ENCODE peak calls at places on chromosome 17, in six cellular contexts. S, P, K, U, L and T are unnamed samples. For H3K4me1, the result is how much of the 10 kb centered on the place peaks cover.

GRCh38 chr17:33962857-33963655 is 292.0 kb upstream of the CCL2 start:
- DNase-seq in S (no peak), K (no peak), P (no peak), U (no peak), L (no peak), T (no peak)

GRCh38 chr17:7417056-7417655 is 3.0 kb upstream of the SPEM1 start:
- DNase-seq in L (no peak), U (no peak), P (no peak), K (no peak), S (no peak), T (no peak)

GRCh38 chr17:44004077-44004760 is at the start of gene NAGS:
- DNase-seq in U (no peak), K (no peak), P (peak), S (no peak), L (no peak), T (no peak)

GRCh38 chr17:71522383-71522782 is 598.4 kb upstream of the SOX9 start:
- DNase-seq in L (peak), P (peak), U (no peak), S (no peak), K (no peak), T (no peak)

GRCh38 chr17:43020789-43021738 is 1.1 kb downstream of the VAT1 start:
- DNase-seq in U (peak), L (peak), P (peak), S (peak), K (peak), T (no peak)

GRCh38 chr17:27389542-27390140 is 66.6 kb upstream of the KSR1 start:
- DNase-seq in P (no peak), S (no peak), U (no peak), L (no peak), K (no peak), T (no peak)

GRCh38 chr17:7405882-7406825 is 1.5 kb upstream of the NLGN2 start:
- DNase-seq in S (no peak), K (no peak), U (no peak), P (peak), L (no peak), T (no peak)

GRCh38 chr17:34626141-34626681 is 46.8 kb downstream of the TMEM132E start:
- DNase-seq in S (peak), U (no peak), P (no peak), K (no peak), L (no peak), T (no peak)

GRCh38 chr17:57294629-57295501 is 38.5 kb downstream of the MSI2 start:
- DNase-seq in L (peak), U (no peak), P (no peak), K (no peak), S (peak), T (no peak)

GRCh38 chr17:33802349-33803272 is 452.5 kb upstream of the CCL2 start:
- DNase-seq in L (no peak), S (no peak), K (no peak), U (no peak), P (no peak), T (no peak)

GRCh38 chr17:47821424-47822379 is at the start of gene OSBPL7:
- DNase-seq in P (peak), L (peak), U (peak), S (peak), K (peak), T (peak)

GRCh38 chr17:57707892-57708291 is 37.2 kb downstream of the CCDC182 start:
- DNase-seq in L (peak), K (no peak), S (no peak), P (peak), U (no peak), T (peak)

GRCh38 chr17:7729841-7730240 is 12.3 kb downstream of the DNAH2 start:
- DNase-seq in U (no peak), P (no peak), K (no peak), S (no peak), L (no peak), T (no peak)

GRCh38 chr17:55898195-55898594 is 147.3 kb downstream of the PCTP start:
- DNase-seq in S (no peak), L (no peak), K (no peak), U (no peak), P (no peak), T (no peak)

GRCh38 chr17:50540485-50541401 is 6.2 kb upstream of the SPATA20 start:
- DNase-seq in S (no peak), U (no peak), K (no peak), P (no peak), L (no peak), T (no peak)
- H3K4me3 ChIP-seq in S (peak), U (peak), K (no peak), P (peak), L (no peak), T (no peak)

GRCh38 chr17:17120716-17121115 is 78.5 kb downstream of the MPRIP start:
- DNase-seq in K (no peak), U (no peak), P (no peak), S (no peak), L (no peak), T (no peak)
- H3K4me1 ChIP-seq in K (under half), U (under half), P (under half), S (half or more), L (under half), T (under half)

GRCh38 chr17:77444653-77445029 is 303.9 kb downstream of the SEC14L1 start:
- DNase-seq in P (no peak), U (no peak), S (no peak), L (peak), K (no peak), T (no peak)
- H3K4me3 ChIP-seq in P (no peak), U (no peak), S (no peak), L (no peak), K (no peak), T (no peak)

GRCh38 chr17:48835971-48836370 is 5.1 kb downstream of the CALCOCO2 start:
- DNase-seq in S (no peak), K (no peak), P (no peak), L (no peak), U (no peak), T (no peak)

GRCh38 chr17:48834973-48835372 is 4.1 kb downstream of the CALCOCO2 start:
- DNase-seq in S (no peak), P (no peak), K (no peak), U (no peak), L (no peak), T (no peak)

GRCh38 chr17:48832491-48832890 is 1.7 kb downstream of the CALCOCO2 start:
- DNase-seq in L (no peak), U (no peak), P (no peak), S (no peak), K (no peak), T (no peak)

GRCh38 chr17:48831549-48831883 is 681 bp downstream of the CALCOCO2 start:
- DNase-seq in L (no peak), P (no peak), K (no peak), U (no peak), S (no peak), T (no peak)

DNA sequence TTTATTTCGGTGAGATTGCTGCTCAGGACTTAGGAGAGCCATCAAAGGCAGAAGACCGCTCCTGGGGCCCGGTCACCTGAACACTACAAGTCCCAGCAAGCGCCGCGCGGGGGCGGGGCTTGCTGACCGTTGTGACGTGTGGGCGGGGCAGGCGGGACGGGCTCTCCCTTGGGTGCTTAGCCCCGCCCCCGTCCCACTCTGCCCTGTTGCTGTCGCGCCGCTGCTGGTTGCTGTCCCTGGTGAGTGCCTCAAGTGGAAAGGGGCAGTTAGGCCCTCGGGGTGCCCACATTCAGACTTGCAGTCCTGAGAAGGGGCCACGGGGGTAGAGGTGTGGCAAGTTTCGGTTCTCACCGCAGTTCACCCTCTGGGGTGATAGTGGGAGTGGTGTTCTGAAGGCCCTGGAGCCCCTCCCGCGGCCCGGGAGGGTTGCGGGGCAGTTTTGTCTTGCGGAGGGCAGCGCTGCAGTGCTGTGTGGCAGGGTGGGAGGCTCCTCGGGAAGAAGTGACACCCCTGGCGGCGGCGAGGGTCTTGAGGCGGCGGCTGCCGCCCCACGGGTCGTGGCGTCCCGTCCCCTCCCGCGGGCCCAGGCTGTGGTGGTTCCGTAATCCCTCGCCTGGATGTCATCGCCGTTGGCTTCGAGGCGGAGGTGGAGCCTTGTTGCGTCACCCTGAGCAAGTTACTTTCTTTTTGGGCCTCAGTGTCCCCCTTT is at the start of gene CALCOCO2:
- DNase-seq in P (peak), S (peak), U (peak), K (peak), L (peak), T (no peak)
- H3K4me1 ChIP-seq in P (under half), S (under half), U (under half), K (under half), L (under half), T (under half)

GRCh38 chr17:82849076-82849945 is 9.5 kb upstream of the ZNF750 start:
- DNase-seq in U (no peak), L (no peak), S (no peak), P (no peak), K (peak), T (no peak)

GRCh38 chr17:82846061-82846691 is 6.4 kb upstream of the ZNF750 start:
- DNase-seq in L (no peak), P (no peak), U (peak), S (no peak), K (peak), T (no peak)

GRCh38 chr17:82851381-82851780 is 11.6 kb upstream of the ZNF750 start:
- DNase-seq in P (no peak), L (no peak), U (no peak), K (peak), S (no peak), T (no peak)

GRCh38 chr17:82845163-82845807 is 5.5 kb upstream of the ZNF750 start:
- DNase-seq in L (no peak), K (peak), P (no peak), U (peak), S (no peak), T (no peak)

DNA sequence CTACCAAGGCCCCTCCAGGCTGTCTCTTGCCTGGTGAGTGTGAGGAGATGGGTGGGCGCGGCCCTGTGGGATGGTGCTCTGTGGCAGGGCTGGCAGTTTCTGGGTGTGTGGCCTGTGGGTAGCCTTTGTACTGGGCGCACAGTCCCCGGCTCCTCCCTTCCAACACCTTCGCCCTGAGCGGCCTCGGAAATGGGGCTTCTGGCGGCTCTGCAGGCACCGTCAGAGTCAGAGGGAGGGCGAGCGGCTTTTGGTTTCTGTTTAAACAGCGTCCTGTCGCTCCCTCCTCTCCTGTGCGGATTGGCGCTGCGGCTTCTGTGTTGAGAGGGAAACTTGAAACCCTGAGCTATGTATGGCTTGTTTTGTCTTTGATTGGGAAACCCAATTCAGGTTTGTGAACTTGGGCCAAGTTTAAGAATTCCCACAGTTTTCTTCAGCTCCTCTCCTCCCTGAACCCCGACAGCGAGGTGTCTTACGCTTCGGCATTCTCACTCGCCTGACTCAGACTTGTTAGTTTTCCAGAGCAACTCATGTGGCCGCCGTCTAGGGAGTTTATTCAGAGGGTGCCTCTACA is 8.3 kb upstream of the ZNF750 start:
- DNase-seq in S (no peak), L (peak), U (peak), K (peak), P (no peak), T (no peak)
- H3K4me3 ChIP-seq in S (no peak), L (peak), U (peak), K (no peak), P (no peak), T (no peak)

DNA sequence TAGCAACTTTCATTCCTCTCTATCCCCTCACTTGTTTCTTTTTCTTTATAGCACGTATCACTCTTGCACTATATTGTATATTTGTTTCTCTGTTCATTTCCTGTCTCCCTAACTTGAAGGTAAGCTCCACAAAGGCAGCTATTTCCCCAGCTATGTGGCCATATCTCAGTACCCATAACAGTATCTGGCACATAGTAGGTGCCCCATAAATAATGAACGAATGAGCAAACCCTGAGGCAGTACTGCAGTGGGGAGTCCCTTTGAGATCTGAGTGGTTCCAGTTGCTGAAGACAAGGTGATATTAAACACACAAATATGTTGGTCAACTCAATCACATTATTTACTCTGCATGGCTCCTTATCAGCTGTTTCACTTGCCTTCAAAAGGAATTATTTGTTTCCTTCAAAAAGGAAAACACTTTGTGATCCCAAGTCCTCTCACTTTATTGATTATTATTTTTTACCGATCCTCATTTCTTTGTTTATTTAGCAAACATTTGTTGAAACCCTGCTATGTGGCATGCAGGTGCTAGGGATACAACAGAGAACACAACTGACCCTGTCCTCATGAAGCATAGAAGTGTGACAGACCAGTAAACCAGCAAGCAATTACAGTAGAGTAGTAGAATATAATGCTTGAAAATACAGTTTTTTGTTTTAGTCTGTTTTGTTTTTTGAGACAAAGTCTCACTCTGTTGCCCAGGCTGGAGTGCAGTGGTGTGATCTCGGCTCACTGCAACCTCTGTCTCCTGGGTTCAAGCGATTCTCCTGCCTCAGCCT is 5.7 kb upstream of the ADAP2 start:
- DNase-seq in K (no peak), L (no peak), P (no peak), U (no peak), S (no peak), T (no peak)
- H3K4me1 ChIP-seq in K (under half), L (under half), P (under half), U (under half), S (under half), T (under half)

GRCh38 chr17:2025220-2025621 is at the start of gene RTN4RL1:
- DNase-seq in S (peak), U (peak), L (peak), K (peak), P (peak), T (no peak)

GRCh38 chr17:2025622-2026309 is 632 bp upstream of the RTN4RL1 start:
- DNase-seq in P (peak), U (peak), L (peak), K (peak), S (peak), T (no peak)

GRCh38 chr17:2023692-2024571 is 1.2 kb downstream of the RTN4RL1 start:
- DNase-seq in L (peak), K (no peak), U (peak), S (peak), P (peak), T (peak)

GRCh38 chr17:2023256-2023655 is 1.9 kb downstream of the RTN4RL1 start:
- DNase-seq in U (no peak), P (no peak), S (no peak), K (no peak), L (no peak), T (no peak)

GRCh38 chr17:2024572-2025219 is 438 bp downstream of the RTN4RL1 start:
- DNase-seq in K (no peak), U (no peak), S (peak), P (no peak), L (no peak), T (no peak)
- H3K4me3 ChIP-seq in K (peak), U (peak), S (peak), P (peak), L (peak), T (peak)

GRCh38 chr17:49339359-49339758 is 22.7 kb downstream of the ZNF652 start:
- DNase-seq in P (no peak), S (no peak), U (no peak), L (no peak), K (no peak), T (no peak)
- H3K4me1 ChIP-seq in P (under half), S (under half), U (under half), L (under half), K (under half), T (under half)